ENCODE peak calls at places on chromosomes 1 and 21, in ten cellular contexts. Y is RWPE1; J is MM.1S; M is stimulated activated CD4-positive, alpha-beta T cell treated with anti-CD3 and anti-CD28 coated beads, TNF-alpha, amount 100 ng/mL, for 24 hours; P is iPS-NIHi11; Z is activated T-cell treated with anti-CD3 and anti-CD28 coated beads for 1 hour; W is left ventricle myocardium inferior; C is GM23248; R is M059J; V is RPMI7951. H is an unnamed sample.

GRCh38 chr1:41726899-41727748 is 191.6 kb downstream of the HIVEP3 start:
- DNase-seq in Y (no peak), J (peak; percentile 96), M (no peak), P (peak; percentile 41), Z (no peak), W (peak; percentile 78), C (no peak), R (no peak), V (peak; percentile 33), H (peak; percentile 94)

GRCh38 chr21:16040601-16041000 is 310.8 kb downstream of the USP25 start:
- DNase-seq in Y (peak; percentile 19), J (no peak), M (no peak), P (no peak), Z (no peak), W (no peak), C (peak; percentile 44), R (peak; percentile 51), V (no peak), H (no peak)

GRCh38 chr1:92482665-92483441 is 3.9 kb downstream of the GFI1 start:
- DNase-seq in Y (no peak), J (peak; percentile 49), M (no peak), P (peak; percentile 33), Z (peak; percentile 32), W (no peak), C (peak; percentile 47), R (peak; percentile 56), V (no peak), H (peak; percentile 36)

GRCh38 chr1:213423041-213423440 is 372.0 kb downstream of the RPS6KC1 start:
- DNase-seq in Y (no peak), J (no peak), M (no peak), P (no peak), Z (no peak), W (no peak), C (no peak), R (no peak), V (no peak), H (no peak)

GRCh38 chr21:34204481-34205439 is 131.4 kb downstream of the MRPS6 start:
- DNase-seq in Y (no peak), J (no peak), M (no peak), P (no peak), Z (no peak), W (no peak), C (no peak), R (no peak), V (no peak), H (peak; percentile 32)

GRCh38 chr1:4086085-4086850 is 186.2 kb upstream of the C1orf174 start:
- DNase-seq in Y (no peak), J (no peak), M (no peak), P (no peak), Z (no peak), W (no peak), C (no peak), R (no peak), V (no peak), H (no peak)

GRCh38 chr1:204647114-204647804 is 38.3 kb downstream of the LRRN2 start:
- DNase-seq in Y (peak; percentile 87), J (peak; percentile 71), M (no peak), P (peak; percentile 83), Z (no peak), W (no peak), C (peak; percentile 83), R (peak; percentile 83), V (peak; percentile 77), H (peak; percentile 87)

GRCh38 chr1:150753416-150753815 is 12.2 kb downstream of the CTSS start:
- DNase-seq in Y (no peak), J (no peak), M (no peak), P (no peak), Z (no peak), W (no peak), C (no peak), R (no peak), V (no peak), H (no peak)

GRCh38 chr1:180256353-180257027 is 26.4 kb downstream of the LHX4 start:
- DNase-seq in Y (no peak), J (no peak), M (no peak), P (no peak), Z (no peak), W (no peak), C (no peak), R (no peak), V (no peak), H (no peak)

GRCh38 chr1:198088360-198089071 is 68.3 kb upstream of the NEK7 start:
- DNase-seq in Y (peak; percentile 65), J (peak; percentile 65), M (no peak), P (peak; percentile 40), Z (no peak), W (no peak), C (peak; percentile 74), R (peak; percentile 66), V (peak; percentile 45), H (peak; percentile 28)

GRCh38 chr1:59204001-59204400 is 92.9 kb upstream of the FGGY start:
- DNase-seq in Y (no peak), J (no peak), M (no peak), P (no peak), Z (no peak), W (peak; percentile 37), C (no peak), R (no peak), V (peak; percentile 50), H (no peak)

GRCh38 chr1:108957888-108958287 is 5.4 kb downstream of the CLCC1 start:
- DNase-seq in Y (no peak), J (no peak), M (no peak), P (no peak), Z (no peak), W (no peak), C (no peak), R (no peak), V (no peak), H (no peak)

GRCh38 chr1:230236951-230237350 is 169.9 kb downstream of the GALNT2 start:
- DNase-seq in Y (no peak), J (no peak), M (no peak), P (no peak), Z (no peak), W (no peak), C (no peak), R (no peak), V (no peak), H (no peak)

GRCh38 chr1:65343286-65343685 is 33.9 kb downstream of the DNAJC6 start:
- DNase-seq in Y (peak; percentile 63), J (no peak), M (no peak), P (no peak), Z (no peak), W (no peak), C (peak; percentile 84), R (peak; percentile 32), V (peak; percentile 14), H (no peak)

GRCh38 chr21:39938086-39938611 is 70.9 kb downstream of the PCP4 start:
- DNase-seq in Y (no peak), J (no peak), M (no peak), P (no peak), Z (no peak), W (no peak), C (no peak), R (no peak), V (no peak), H (peak; percentile 98)

GRCh38 chr1:18766328-18766727 is 93.1 kb downstream of the TAS1R2 start:
- DNase-seq in Y (no peak), J (no peak), M (no peak), P (no peak), Z (no peak), W (no peak), C (no peak), R (no peak), V (no peak), H (no peak)

GRCh38 chr1:125085720-125086591 is 3901.2 kb downstream of the SRGAP2C start:
- DNase-seq in Y (no peak), J (no peak), M (no peak), P (no peak), Z (no peak), W (no peak), C (no peak), R (no peak), V (no peak), H (no peak)

GRCh38 chr1:172941456-172941855 is 109.3 kb downstream of the TNFSF18 start:
- DNase-seq in Y (no peak), J (no peak), M (no peak), P (no peak), Z (no peak), W (no peak), C (no peak), R (no peak), V (no peak), H (no peak)

GRCh38 chr1:68217060-68217554 is 15.2 kb downstream of the WLS start:
- DNase-seq in Y (no peak), J (no peak), M (no peak), P (peak; percentile 49), Z (no peak), W (no peak), C (no peak), R (no peak), V (no peak), H (no peak)

GRCh38 chr1:26538480-26539412 is 9.2 kb downstream of the RPS6KA1 start:
- DNase-seq in Y (peak; percentile 38), J (peak; percentile 35), M (no peak), P (peak; percentile 78), Z (no peak), W (no peak), C (peak; percentile 73), R (peak; percentile 55), V (peak; percentile 55), H (peak; percentile 77)

GRCh38 chr1:229434005-229434640 is at the start of gene ACTA1:
- DNase-seq in Y (no peak), J (no peak), M (no peak), P (peak; percentile 64), Z (no peak), W (peak; percentile 46), C (no peak), R (peak; percentile 23), V (no peak), H (no peak)

GRCh38 chr1:167223144-167224103 is 2.7 kb downstream of the POU2F1 start:
- DNase-seq in Y (no peak), J (no peak), M (no peak), P (no peak), Z (no peak), W (no peak), C (peak; percentile 48), R (peak; percentile 76), V (peak; percentile 14), H (no peak)

GRCh38 chr1:5388622-5389021 is 603.6 kb downstream of the NPHP4 start:
- DNase-seq in Y (no peak), J (no peak), M (no peak), P (no peak), Z (no peak), W (no peak), C (no peak), R (peak; percentile 64), V (no peak), H (no peak)

GRCh38 chr1:5998051-5998905 is 6.1 kb upstream of the NPHP4 start:
- DNase-seq in Y (no peak), J (no peak), M (no peak), P (no peak), Z (no peak), W (peak; percentile 10), C (no peak), R (no peak), V (no peak), H (no peak)

H was measured in RPMI8226.